ENCODE peak calls at places on chromosomes 4 and X, in seven cellular contexts. One of them, this sample, is unnamed.
A peak's percentile ranks its signal among the peaks of the same experiment; 100 is the strongest.

GRCh38 chr4:19399001-19399400 is 852.7 kb upstream of the SLIT2 start:
- DNase-seq in esophagus squamous epithelium: no peak
- DNase-seq in endothelial cell of umbilical vein: no peak
- DNase-seq in body of pancreas: no peak
- DNase-seq in heart left ventricle: no peak
- DNase-seq in Peyer's patch: no peak
- DNase-seq in tibial nerve: no peak
- DNase-seq in this sample: no peak

GRCh38 chr4:158938462-158939044 is 164.3 kb upstream of the RAPGEF2 start:
- DNase-seq in body of pancreas: peak; percentile 7
- DNase-seq in heart left ventricle: no peak
- DNase-seq in endothelial cell of umbilical vein: no peak
- DNase-seq in esophagus squamous epithelium: no peak
- DNase-seq in tibial nerve: no peak
- DNase-seq in Peyer's patch: no peak
- DNase-seq in this sample: no peak

GRCh38 chrX:39854772-39855747 is 242.7 kb downstream of the BCOR start:
- DNase-seq in tibial nerve: no peak
- DNase-seq in heart left ventricle: no peak
- DNase-seq in esophagus squamous epithelium: no peak
- DNase-seq in body of pancreas: no peak
- DNase-seq in Peyer's patch: no peak
- DNase-seq in endothelial cell of umbilical vein: no peak
- DNase-seq in this sample: no peak

GRCh38 chrX:97685753-97686152 is 802.0 kb downstream of the RPA4 start:
- DNase-seq in tibial nerve: no peak
- DNase-seq in body of pancreas: peak; percentile 2
- DNase-seq in endothelial cell of umbilical vein: peak; percentile 47
- DNase-seq in Peyer's patch: no peak
- DNase-seq in esophagus squamous epithelium: no peak
- DNase-seq in heart left ventricle: no peak
- DNase-seq in this sample: peak; percentile 6

GRCh38 chrX:2784026-2784425 is 32.2 kb downstream of the XG start:
- DNase-seq in tibial nerve: peak; percentile 36
- DNase-seq in body of pancreas: no peak
- DNase-seq in heart left ventricle: no peak
- DNase-seq in esophagus squamous epithelium: no peak
- DNase-seq in Peyer's patch: no peak
- DNase-seq in endothelial cell of umbilical vein: no peak
- DNase-seq in this sample: no peak

GRCh38 chr4:75287738-75288517 is 226.3 kb downstream of the RCHY1 start:
- DNase-seq in Peyer's patch: no peak
- DNase-seq in heart left ventricle: no peak
- DNase-seq in body of pancreas: no peak
- DNase-seq in endothelial cell of umbilical vein: no peak
- DNase-seq in esophagus squamous epithelium: no peak
- DNase-seq in tibial nerve: no peak
- DNase-seq in this sample: no peak

GRCh38 chr4:124337874-124338273 is 374.7 kb downstream of the ANKRD50 start:
- DNase-seq in heart left ventricle: peak; percentile 50
- DNase-seq in esophagus squamous epithelium: no peak
- DNase-seq in body of pancreas: peak; percentile 34
- DNase-seq in Peyer's patch: no peak
- DNase-seq in endothelial cell of umbilical vein: no peak
- DNase-seq in tibial nerve: peak; percentile 7
- DNase-seq in this sample: peak; percentile 29

GRCh38 chrX:24925430-24925829 is 90.3 kb downstream of the ARX start:
- DNase-seq in body of pancreas: no peak
- DNase-seq in esophagus squamous epithelium: no peak
- DNase-seq in Peyer's patch: no peak
- DNase-seq in endothelial cell of umbilical vein: peak; percentile 1
- DNase-seq in tibial nerve: no peak
- DNase-seq in heart left ventricle: no peak
- DNase-seq in this sample: no peak

GRCh38 chrX:65532016-65532415 is 2.6 kb downstream of the LAS1L start:
- DNase-seq in esophagus squamous epithelium: no peak
- DNase-seq in Peyer's patch: no peak
- DNase-seq in endothelial cell of umbilical vein: no peak
- DNase-seq in heart left ventricle: no peak
- DNase-seq in body of pancreas: no peak
- DNase-seq in tibial nerve: no peak
- DNase-seq in this sample: no peak

GRCh38 chr4:83486457-83487129 is 1.7 kb upstream of the ABRAXAS1 start:
- DNase-seq in heart left ventricle: no peak
- DNase-seq in esophagus squamous epithelium: no peak
- DNase-seq in endothelial cell of umbilical vein: no peak
- DNase-seq in Peyer's patch: no peak
- DNase-seq in body of pancreas: no peak
- DNase-seq in tibial nerve: no peak
- DNase-seq in this sample: no peak

DNA sequence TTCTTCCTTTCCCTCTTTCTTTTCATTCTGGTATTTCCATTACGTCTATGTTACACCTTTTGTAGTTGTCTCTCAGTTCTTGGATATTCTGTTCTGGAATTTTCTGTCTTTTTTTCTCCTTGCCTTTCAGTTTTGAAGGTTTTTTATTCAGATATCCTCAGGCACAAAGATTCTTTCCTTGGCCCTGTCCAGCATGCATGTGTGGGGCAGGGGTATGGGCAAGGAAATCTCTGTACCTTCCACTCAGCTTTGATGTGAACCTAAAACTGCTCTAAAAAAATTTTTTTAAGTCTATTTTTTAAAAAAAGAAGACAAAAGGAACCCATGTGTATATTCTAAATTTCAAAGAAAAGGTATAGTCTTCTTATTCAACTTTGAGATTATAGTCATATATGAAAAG is 180.5 kb downstream of the SOWAHB start:
- DNase-seq in endothelial cell of umbilical vein: no peak
- DNase-seq in body of pancreas: no peak
- DNase-seq in esophagus squamous epithelium: no peak
- DNase-seq in tibial nerve: no peak
- DNase-seq in Peyer's patch: no peak
- DNase-seq in heart left ventricle: no peak
- DNase-seq in this sample: no peak
- H3K27ac ChIP-seq in endothelial cell of umbilical vein: no peak overlapping the region
- H3K27ac ChIP-seq in body of pancreas: no peak overlapping the region
- H3K27ac ChIP-seq in esophagus squamous epithelium: no peak overlapping the region
- H3K27ac ChIP-seq in tibial nerve: peak overlapping the region; percentile 74
- H3K27ac ChIP-seq in Peyer's patch: no peak overlapping the region
- H3K27ac ChIP-seq in heart left ventricle: no peak overlapping the region
- H3K27ac ChIP-seq in this sample: no peak overlapping the region

GRCh38 chr4:56535915-56536314 is 30.3 kb downstream of the ARL9 start:
- DNase-seq in body of pancreas: no peak
- DNase-seq in esophagus squamous epithelium: no peak
- DNase-seq in Peyer's patch: no peak
- DNase-seq in tibial nerve: no peak
- DNase-seq in heart left ventricle: no peak
- DNase-seq in endothelial cell of umbilical vein: no peak
- DNase-seq in this sample: no peak

GRCh38 chr4:56531149-56531770 is 25.7 kb downstream of the ARL9 start:
- DNase-seq in heart left ventricle: no peak
- DNase-seq in tibial nerve: no peak
- DNase-seq in endothelial cell of umbilical vein: no peak
- DNase-seq in esophagus squamous epithelium: no peak
- DNase-seq in Peyer's patch: no peak
- DNase-seq in body of pancreas: no peak
- DNase-seq in this sample: no peak

GRCh38 chr4:56532239-56532638 is 26.6 kb downstream of the ARL9 start:
- DNase-seq in esophagus squamous epithelium: no peak
- DNase-seq in endothelial cell of umbilical vein: no peak
- DNase-seq in body of pancreas: no peak
- DNase-seq in tibial nerve: no peak
- DNase-seq in Peyer's patch: no peak
- DNase-seq in heart left ventricle: no peak
- DNase-seq in this sample: no peak

GRCh38 chr4:56531823-56532222 is 26.2 kb downstream of the ARL9 start:
- DNase-seq in esophagus squamous epithelium: no peak
- DNase-seq in endothelial cell of umbilical vein: no peak
- DNase-seq in body of pancreas: no peak
- DNase-seq in heart left ventricle: no peak
- DNase-seq in Peyer's patch: no peak
- DNase-seq in tibial nerve: no peak
- DNase-seq in this sample: no peak

DNA sequence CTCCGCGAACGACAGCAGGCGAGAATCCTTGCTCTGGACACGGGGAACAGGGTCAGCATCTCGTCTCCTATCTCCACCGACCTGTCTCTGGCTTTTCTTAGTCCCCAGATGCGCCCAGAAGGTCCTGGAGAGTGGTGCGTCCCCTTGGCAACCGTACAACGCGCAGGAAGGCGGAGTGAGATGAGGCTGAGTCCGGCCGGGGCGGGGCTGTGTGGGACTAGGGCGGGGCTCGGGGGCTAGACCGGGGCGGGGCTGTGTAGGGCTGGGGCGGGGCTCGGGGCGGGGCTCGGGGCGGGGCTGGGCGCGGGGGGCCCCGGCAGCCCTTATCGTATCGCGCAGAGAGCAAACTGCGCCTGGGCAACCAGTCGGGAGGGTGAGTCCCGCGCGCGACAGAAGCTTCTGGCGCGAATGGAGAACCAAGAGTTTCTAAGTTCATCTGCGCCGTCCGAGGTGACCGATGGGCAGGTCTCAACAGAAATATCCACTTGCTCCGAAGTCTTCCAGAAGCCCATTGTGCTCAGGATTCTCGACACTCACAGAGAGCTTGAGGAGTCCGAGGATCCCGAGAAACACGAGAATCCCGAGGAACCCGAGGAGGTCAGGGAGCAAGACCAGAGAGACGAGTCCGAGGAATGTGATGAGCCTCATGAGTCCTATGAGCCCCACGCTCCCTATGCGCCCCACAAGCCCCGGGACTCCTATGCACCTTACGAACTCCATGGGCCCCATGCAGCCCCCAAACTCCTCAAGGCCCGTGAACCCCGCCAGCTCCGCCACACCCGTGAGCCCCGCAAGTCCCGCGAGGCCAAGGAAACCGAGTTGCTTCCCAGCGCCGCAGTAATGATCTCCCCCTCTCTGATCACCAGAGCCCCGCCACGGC is 24.9 kb downstream of the ARL9 start:
- DNase-seq in tibial nerve: peak; percentile 78
- DNase-seq in endothelial cell of umbilical vein: peak; percentile 72
- DNase-seq in Peyer's patch: peak; percentile 86
- DNase-seq in body of pancreas: peak; percentile 84
- DNase-seq in heart left ventricle: peak; percentile 85
- DNase-seq in esophagus squamous epithelium: peak; percentile 23
- DNase-seq in this sample: peak; percentile 82
- TF ChIP-seq POLR2A in tibial nerve: no peak
- TF ChIP-seq POLR2A in endothelial cell of umbilical vein: peak; percentile 43
- TF ChIP-seq POLR2A in Peyer's patch: no peak
- TF ChIP-seq POLR2A in body of pancreas: no peak
- TF ChIP-seq POLR2A in heart left ventricle: no peak
- TF ChIP-seq POLR2A in esophagus squamous epithelium: no peak
- TF ChIP-seq POLR2A in this sample: no peak

DNA sequence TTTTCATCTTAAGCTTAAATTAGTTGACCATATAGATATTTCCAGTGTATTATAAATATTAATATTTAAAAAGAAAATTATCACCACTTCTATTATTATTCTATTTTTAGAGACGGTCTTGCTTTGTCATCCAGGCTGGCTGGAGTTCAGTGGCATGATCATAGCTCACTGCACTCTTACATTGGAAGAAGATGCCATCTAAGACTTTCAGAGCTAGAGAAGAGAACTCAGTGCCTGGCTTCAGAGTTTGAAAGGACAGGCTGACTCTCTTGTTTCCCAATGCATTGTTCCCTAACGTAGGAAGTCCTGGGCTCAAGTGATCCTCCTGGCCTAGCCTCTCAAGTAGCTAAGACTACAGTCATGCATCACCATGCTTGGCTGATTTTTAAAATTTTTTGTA is 75.9 kb downstream of the FIP1L1 start:
- DNase-seq in tibial nerve: no peak
- DNase-seq in esophagus squamous epithelium: no peak
- DNase-seq in Peyer's patch: no peak
- DNase-seq in endothelial cell of umbilical vein: no peak
- DNase-seq in body of pancreas: no peak
- DNase-seq in heart left ventricle: no peak
- DNase-seq in this sample: peak; percentile 11
- H3K36me3 ChIP-seq in tibial nerve: no peaks in the 10 kb centered on the region
- H3K36me3 ChIP-seq in esophagus squamous epithelium: peaks cover 4% of the 10 kb centered on the region
- H3K36me3 ChIP-seq in Peyer's patch: peaks cover 37% of the 10 kb centered on the region
- H3K36me3 ChIP-seq in endothelial cell of umbilical vein: peaks cover 4% of the 10 kb centered on the region
- H3K36me3 ChIP-seq in body of pancreas: no peaks in the 10 kb centered on the region
- H3K36me3 ChIP-seq in heart left ventricle: peaks cover 51% of the 10 kb centered on the region
- H3K36me3 ChIP-seq in this sample: peaks cover 4% of the 10 kb centered on the region

GRCh38 chrX:1535241-1536041 is 1.5 kb downstream of the P2RY8 start:
- DNase-seq in body of pancreas: peak; percentile 54
- DNase-seq in tibial nerve: peak; percentile 64
- DNase-seq in Peyer's patch: peak; percentile 36
- DNase-seq in heart left ventricle: peak; percentile 30
- DNase-seq in endothelial cell of umbilical vein: no peak
- DNase-seq in esophagus squamous epithelium: peak; percentile 1
- DNase-seq in this sample: no peak

GRCh38 chrX:1537031-1537715 is at the start of gene P2RY8:
- DNase-seq in esophagus squamous epithelium: peak; percentile 29
- DNase-seq in body of pancreas: peak; percentile 85
- DNase-seq in heart left ventricle: peak; percentile 54
- DNase-seq in endothelial cell of umbilical vein: no peak
- DNase-seq in tibial nerve: peak; percentile 80
- DNase-seq in Peyer's patch: peak; percentile 55
- DNase-seq in this sample: peak; percentile 58

GRCh38 chrX:1533083-1533482 is 3.9 kb downstream of the P2RY8 start:
- DNase-seq in Peyer's patch: no peak
- DNase-seq in body of pancreas: no peak
- DNase-seq in tibial nerve: no peak
- DNase-seq in endothelial cell of umbilical vein: no peak
- DNase-seq in esophagus squamous epithelium: no peak
- DNase-seq in heart left ventricle: no peak
- DNase-seq in this sample: no peak

GRCh38 chrX:1534321-1535168 is 2.4 kb downstream of the P2RY8 start:
- DNase-seq in tibial nerve: no peak
- DNase-seq in heart left ventricle: no peak
- DNase-seq in esophagus squamous epithelium: no peak
- DNase-seq in Peyer's patch: peak; percentile 43
- DNase-seq in body of pancreas: no peak
- DNase-seq in endothelial cell of umbilical vein: no peak
- DNase-seq in this sample: no peak

GRCh38 chrX:1536712-1537030 is 314 bp downstream of the P2RY8 start:
- DNase-seq in esophagus squamous epithelium: no peak
- DNase-seq in tibial nerve: no peak
- DNase-seq in endothelial cell of umbilical vein: no peak
- DNase-seq in Peyer's patch: no peak
- DNase-seq in body of pancreas: no peak
- DNase-seq in heart left ventricle: no peak
- DNase-seq in this sample: no peak
- H3K27ac ChIP-seq in esophagus squamous epithelium: peak overlapping the region; percentile 64
- H3K27ac ChIP-seq in tibial nerve: peak overlapping the region; percentile 71
- H3K27ac ChIP-seq in endothelial cell of umbilical vein: no peak overlapping the region
- H3K27ac ChIP-seq in Peyer's patch: peak overlapping the region; percentile 90
- H3K27ac ChIP-seq in body of pancreas: no peak overlapping the region
- H3K27ac ChIP-seq in heart left ventricle: peak overlapping the region; percentile 64
- H3K27ac ChIP-seq in this sample: no peak overlapping the region